ENCODE peak calls at places on chromosome X, in nine cellular contexts. One of them, this sample, is unnamed.

GRCh38 chrX:48490661-48491060 is 14.7 kb downstream of the FTSJ1 start:
- DNase-seq in AG08396: no peak
- DNase-seq in sciatic nerve: no peak
- DNase-seq in islet precursor cell: no peak
- DNase-seq in stimulated activated CD8-positive, alpha-beta memory T cell treated with anti-CD3 and anti-CD28 coated beads, Interleukin-15, amount 100 ng/mL, for 4 hours: no peak
- DNase-seq in RWPE1: peak; percentile 28
- DNase-seq in CD4-positive, alpha-beta memory T cell: no peak
- DNase-seq in colonic mucosa: no peak
- DNase-seq in left cardiac atrium: no peak
- DNase-seq in this sample: no peak

GRCh38 chrX:65516756-65517155 is 17.8 kb downstream of the LAS1L start:
- DNase-seq in AG08396: no peak
- DNase-seq in sciatic nerve: no peak
- DNase-seq in islet precursor cell: peak; percentile 33
- DNase-seq in stimulated activated CD8-positive, alpha-beta memory T cell treated with anti-CD3 and anti-CD28 coated beads, Interleukin-15, amount 100 ng/mL, for 4 hours: no peak
- DNase-seq in RWPE1: no peak
- DNase-seq in CD4-positive, alpha-beta memory T cell: no peak
- DNase-seq in colonic mucosa: no peak
- DNase-seq in left cardiac atrium: no peak
- DNase-seq in this sample: no peak

GRCh38 chrX:13285229-13285628 is 34.6 kb downstream of the ATXN3L start:
- DNase-seq in AG08396: no peak
- DNase-seq in sciatic nerve: no peak
- DNase-seq in islet precursor cell: no peak
- DNase-seq in stimulated activated CD8-positive, alpha-beta memory T cell treated with anti-CD3 and anti-CD28 coated beads, Interleukin-15, amount 100 ng/mL, for 4 hours: no peak
- DNase-seq in RWPE1: no peak
- DNase-seq in CD4-positive, alpha-beta memory T cell: no peak
- DNase-seq in colonic mucosa: no peak
- DNase-seq in left cardiac atrium: no peak
- DNase-seq in this sample: no peak

GRCh38 chrX:114717921-114718320 is 134.0 kb downstream of the HTR2C start:
- DNase-seq in AG08396: no peak
- DNase-seq in sciatic nerve: no peak
- DNase-seq in islet precursor cell: peak; percentile 71
- DNase-seq in stimulated activated CD8-positive, alpha-beta memory T cell treated with anti-CD3 and anti-CD28 coated beads, Interleukin-15, amount 100 ng/mL, for 4 hours: no peak
- DNase-seq in RWPE1: no peak
- DNase-seq in CD4-positive, alpha-beta memory T cell: no peak
- DNase-seq in colonic mucosa: no peak
- DNase-seq in left cardiac atrium: no peak
- DNase-seq in this sample: no peak

GRCh38 chrX:39195156-39195555 is 393.9 kb downstream of the MID1IP1 start:
- DNase-seq in AG08396: no peak
- DNase-seq in sciatic nerve: no peak
- DNase-seq in islet precursor cell: no peak
- DNase-seq in stimulated activated CD8-positive, alpha-beta memory T cell treated with anti-CD3 and anti-CD28 coated beads, Interleukin-15, amount 100 ng/mL, for 4 hours: no peak
- DNase-seq in RWPE1: no peak
- DNase-seq in CD4-positive, alpha-beta memory T cell: no peak
- DNase-seq in colonic mucosa: no peak
- DNase-seq in left cardiac atrium: no peak
- DNase-seq in this sample: no peak

GRCh38 chrX:68807818-68808217 is 21.0 kb upstream of the EFNB1 start:
- DNase-seq in AG08396: no peak
- DNase-seq in sciatic nerve: no peak
- DNase-seq in islet precursor cell: no peak
- DNase-seq in stimulated activated CD8-positive, alpha-beta memory T cell treated with anti-CD3 and anti-CD28 coated beads, Interleukin-15, amount 100 ng/mL, for 4 hours: no peak
- DNase-seq in RWPE1: no peak
- DNase-seq in CD4-positive, alpha-beta memory T cell: no peak
- DNase-seq in colonic mucosa: no peak
- DNase-seq in left cardiac atrium: no peak
- DNase-seq in this sample: no peak

GRCh38 chrX:130578906-130579305 is 177.1 kb downstream of the RBMX2 start:
- DNase-seq in AG08396: no peak
- DNase-seq in sciatic nerve: no peak
- DNase-seq in islet precursor cell: no peak
- DNase-seq in stimulated activated CD8-positive, alpha-beta memory T cell treated with anti-CD3 and anti-CD28 coated beads, Interleukin-15, amount 100 ng/mL, for 4 hours: no peak
- DNase-seq in RWPE1: no peak
- DNase-seq in CD4-positive, alpha-beta memory T cell: no peak
- DNase-seq in colonic mucosa: no peak
- DNase-seq in left cardiac atrium: no peak
- DNase-seq in this sample: no peak

GRCh38 chrX:23662853-23663252 is 4.4 kb upstream of the PRDX4 start:
- DNase-seq in AG08396: peak; percentile 21
- DNase-seq in sciatic nerve: no peak
- DNase-seq in islet precursor cell: no peak
- DNase-seq in stimulated activated CD8-positive, alpha-beta memory T cell treated with anti-CD3 and anti-CD28 coated beads, Interleukin-15, amount 100 ng/mL, for 4 hours: no peak
- DNase-seq in RWPE1: no peak
- DNase-seq in CD4-positive, alpha-beta memory T cell: no peak
- DNase-seq in colonic mucosa: no peak
- DNase-seq in left cardiac atrium: no peak
- DNase-seq in this sample: no peak

GRCh38 chrX:125651426-125651825 is 331.8 kb downstream of the TEX13C start:
- DNase-seq in AG08396: no peak
- DNase-seq in sciatic nerve: no peak
- DNase-seq in islet precursor cell: no peak
- DNase-seq in stimulated activated CD8-positive, alpha-beta memory T cell treated with anti-CD3 and anti-CD28 coated beads, Interleukin-15, amount 100 ng/mL, for 4 hours: no peak
- DNase-seq in RWPE1: peak; percentile 15
- DNase-seq in CD4-positive, alpha-beta memory T cell: no peak
- DNase-seq in colonic mucosa: no peak
- DNase-seq in left cardiac atrium: no peak
- DNase-seq in this sample: no peak

GRCh38 chrX:45505214-45505613 is 304.5 kb upstream of the DIPK2B start:
- DNase-seq in AG08396: peak; percentile 37
- DNase-seq in sciatic nerve: no peak
- DNase-seq in islet precursor cell: no peak
- DNase-seq in stimulated activated CD8-positive, alpha-beta memory T cell treated with anti-CD3 and anti-CD28 coated beads, Interleukin-15, amount 100 ng/mL, for 4 hours: no peak
- DNase-seq in RWPE1: no peak
- DNase-seq in CD4-positive, alpha-beta memory T cell: no peak
- DNase-seq in colonic mucosa: no peak
- DNase-seq in left cardiac atrium: no peak
- DNase-seq in this sample: no peak

GRCh38 chrX:13652256-13653021 is 502 bp upstream of the TCEANC start:
- DNase-seq in AG08396: peak; percentile 61
- DNase-seq in sciatic nerve: no peak
- DNase-seq in islet precursor cell: no peak
- DNase-seq in stimulated activated CD8-positive, alpha-beta memory T cell treated with anti-CD3 and anti-CD28 coated beads, Interleukin-15, amount 100 ng/mL, for 4 hours: no peak
- DNase-seq in RWPE1: peak; percentile 47
- DNase-seq in CD4-positive, alpha-beta memory T cell: no peak
- DNase-seq in colonic mucosa: no peak
- DNase-seq in left cardiac atrium: no peak
- DNase-seq in this sample: no peak

GRCh38 chrX:153853180-153853901 is 23.0 kb upstream of the PDZD4 start:
- DNase-seq in AG08396: no peak
- DNase-seq in sciatic nerve: no peak
- DNase-seq in islet precursor cell: no peak
- DNase-seq in stimulated activated CD8-positive, alpha-beta memory T cell treated with anti-CD3 and anti-CD28 coated beads, Interleukin-15, amount 100 ng/mL, for 4 hours: no peak
- DNase-seq in RWPE1: no peak
- DNase-seq in CD4-positive, alpha-beta memory T cell: no peak
- DNase-seq in colonic mucosa: no peak
- DNase-seq in left cardiac atrium: no peak
- DNase-seq in this sample: no peak

GRCh38 chrX:38880460-38880859 is 79.2 kb downstream of the MID1IP1 start:
- DNase-seq in AG08396: peak; percentile 7
- DNase-seq in sciatic nerve: no peak
- DNase-seq in islet precursor cell: no peak
- DNase-seq in stimulated activated CD8-positive, alpha-beta memory T cell treated with anti-CD3 and anti-CD28 coated beads, Interleukin-15, amount 100 ng/mL, for 4 hours: no peak
- DNase-seq in RWPE1: no peak
- DNase-seq in CD4-positive, alpha-beta memory T cell: no peak
- DNase-seq in colonic mucosa: peak; percentile 42
- DNase-seq in left cardiac atrium: no peak
- DNase-seq in this sample: no peak

GRCh38 chrX:49172280-49172780 is 632 bp downstream of the PLP2 start:
- DNase-seq in AG08396: peak; percentile 68
- DNase-seq in sciatic nerve: peak; percentile 77
- DNase-seq in islet precursor cell: no peak
- DNase-seq in stimulated activated CD8-positive, alpha-beta memory T cell treated with anti-CD3 and anti-CD28 coated beads, Interleukin-15, amount 100 ng/mL, for 4 hours: no peak
- DNase-seq in RWPE1: no peak
- DNase-seq in CD4-positive, alpha-beta memory T cell: peak; percentile 58
- DNase-seq in colonic mucosa: peak; percentile 85
- DNase-seq in left cardiac atrium: peak; percentile 77
- DNase-seq in this sample: peak; percentile 69